ENCODE peak calls at places on chromosomes 11 and 22, in eight cellular contexts. I, N, Y, W, X, V, Q and A are unnamed samples.

GRCh38 chr22:32341122-32341740 is 16.4 kb upstream of the RFPL3 start:
- DNase-seq in I (no peak), Y (no peak), W (peak), Q (no peak), N (no peak), V (no peak), X (no peak), A (no peak)

GRCh38 chr11:1852885-1853284 is at the start of gene LSP1:
- DNase-seq in N (no peak), X (peak), Q (peak), V (no peak), Y (no peak), W (no peak), I (peak), A (no peak)

GRCh38 chr11:81987829-81988472 is 745.7 kb downstream of the FAM181B start:
- DNase-seq in X (no peak), N (no peak), W (peak), Q (no peak), I (no peak), Y (no peak), V (no peak), A (peak)

GRCh38 chr11:118870396-118871343 is 13.0 kb upstream of the CXCR5 start:
- DNase-seq in Y (peak), X (no peak), W (no peak), I (no peak), N (peak), V (no peak), Q (no peak), A (no peak)

GRCh38 chr11:2186669-2187266 is 15.2 kb upstream of the TH start:
- DNase-seq in V (peak), N (peak), Q (peak), X (no peak), I (peak), Y (no peak), W (no peak), A (no peak)

GRCh38 chr22:44786136-44786535 is 33.8 kb downstream of the ARHGAP8 start:
- DNase-seq in Q (no peak), Y (no peak), V (no peak), X (no peak), N (no peak), W (no peak), I (no peak), A (no peak)

GRCh38 chr11:129996113-129996870 is 6.3 kb downstream of the PRDM10 start:
- DNase-seq in I (no peak), X (no peak), N (no peak), Q (no peak), W (no peak), Y (peak), V (no peak), A (no peak)

GRCh38 chr22:49327411-49327810 is 500.3 kb downstream of the BRD1 start:
- DNase-seq in I (no peak), N (peak), Y (no peak), Q (peak), V (no peak), W (no peak), X (no peak), A (no peak)

GRCh38 chr11:114259124-114259526 is 37.1 kb upstream of the NNMT start:
- DNase-seq in N (no peak), V (peak), I (no peak), Q (no peak), X (no peak), W (no peak), Y (peak), A (peak)

GRCh38 chr11:78586452-78587046 is 11.9 kb upstream of the NARS2 start:
- DNase-seq in V (no peak), I (no peak), X (no peak), W (no peak), Y (no peak), N (no peak), Q (no peak), A (no peak)